ENCODE peak calls at places on chromosomes 2 and 18, in eight cellular contexts. D is endodermal cell, S is thoracic aorta, M is left lung, V is H1, E is sigmoid colon, Q is fibroblast of lung, F is small intestine. R is an unnamed sample. For H3K9me3, the result is how much of the 10 kb centered on the place peaks cover.

GRCh38 chr2:36770542-36771287 is 74.2 kb downstream of the VIT start:
- DNase-seq in V (peak), M (no peak), D (peak), S (no peak), F (peak), E (no peak), Q (peak), R (peak)

GRCh38 chr2:196200557-196200956 is 29.2 kb upstream of the STK17B start:
- DNase-seq in F (no peak), V (no peak), E (no peak), M (no peak), Q (no peak), D (no peak), S (no peak), R (no peak)

GRCh38 chr2:55168221-55169154 is 63.6 kb downstream of the CLHC1 start:
- DNase-seq in Q (peak), V (no peak), M (peak), F (peak), D (no peak), S (no peak), E (peak), R (peak)

GRCh38 chr2:135839713-135840112 is 2.7 kb upstream of the LCT start:
- DNase-seq in Q (peak), M (no peak), D (no peak), V (no peak), E (no peak), F (no peak), S (no peak), R (no peak)

GRCh38 chr18:24632158-24632988 is 171.9 kb downstream of the HRH4 start:
- DNase-seq in Q (no peak), M (no peak), D (no peak), S (no peak), F (no peak), V (no peak), E (no peak), R (no peak)

GRCh38 chr18:70258243-70258642 is 30.6 kb upstream of the SOCS6 start:
- DNase-seq in S (no peak), M (no peak), D (no peak), F (no peak), Q (no peak), E (no peak), V (no peak), R (no peak)

GRCh38 chr18:2515408-2515807 is 55.9 kb downstream of the METTL4 start:
- DNase-seq in E (no peak), Q (peak), V (no peak), F (no peak), M (no peak), S (no peak), D (no peak), R (no peak)

GRCh38 chr2:18413794-18414396 is 146.6 kb downstream of the RDH14 start:
- DNase-seq in D (no peak), E (peak), V (no peak), F (no peak), Q (peak), S (no peak), M (peak), R (no peak)

GRCh38 chr2:241773511-241774418 is 2.9 kb upstream of the GAL3ST2 start:
- DNase-seq in F (peak), Q (no peak), D (peak), E (peak), V (peak), M (no peak), S (no peak), R (no peak)

GRCh38 chr18:39057423-39058057 is 1491.9 kb upstream of the CELF4 start:
- DNase-seq in S (no peak), D (no peak), M (no peak), E (no peak), F (no peak), Q (peak), V (no peak), R (no peak)

GRCh38 chr2:54724560-54725342 is 1.3 kb downstream of the EML6 start:
- DNase-seq in F (peak), M (no peak), S (no peak), D (peak), Q (no peak), E (peak), V (peak), R (no peak)

GRCh38 chr2:23760746-23761145 is 166.2 kb downstream of the ATAD2B start:
- DNase-seq in D (no peak), M (no peak), Q (peak), V (no peak), F (no peak), S (no peak), E (no peak), R (no peak)

GRCh38 chr2:28004086-28004485 is 113.6 kb downstream of the BABAM2 start:
- DNase-seq in M (no peak), D (no peak), F (no peak), Q (peak), S (no peak), E (no peak), V (no peak), R (no peak)

GRCh38 chr2:62054916-62055315 is 141.0 kb upstream of the B3GNT2 start:
- DNase-seq in D (no peak), V (no peak), F (no peak), E (no peak), S (no peak), M (no peak), Q (no peak), R (no peak)

DNA sequence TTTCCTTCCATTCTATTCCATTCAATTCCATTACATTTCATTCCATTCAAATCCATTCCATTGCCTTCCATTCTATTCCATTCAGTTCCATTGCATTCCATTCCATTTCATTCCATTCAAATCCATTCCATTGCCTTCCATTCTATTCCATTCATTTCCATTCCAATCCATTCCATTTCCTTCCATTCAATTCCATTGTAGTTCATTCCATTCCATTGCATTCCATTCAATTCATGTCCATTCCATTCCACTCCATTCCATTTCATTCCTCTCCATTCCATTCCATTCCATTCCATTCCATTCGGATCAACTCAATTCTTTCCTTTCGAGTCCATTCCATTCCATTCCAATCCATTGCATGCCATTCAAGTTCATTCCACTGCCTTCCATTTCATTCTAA is 1128.3 kb downstream of the RPIA start:
- DNase-seq in F (no peak), V (no peak), E (no peak), Q (no peak), M (no peak), D (no peak), S (no peak), R (no peak)
- H3K9me3 ChIP-seq in F (under half), V (half or more), E (under half), Q (under half), M (half or more), D (under half), S (under half), R (under half)

GRCh38 chr2:102142829-102143449 is 393 bp downstream of the IL1R1 start:
- DNase-seq in F (no peak), M (no peak), Q (peak), D (peak), V (peak), E (peak), S (no peak), R (no peak)

GRCh38 chr2:102141915-102142828 is at the start of gene IL1R1:
- DNase-seq in S (no peak), E (peak), D (peak), V (peak), Q (peak), M (peak), F (peak), R (no peak)

GRCh38 chr2:102145107-102145506 is 2.6 kb downstream of the IL1R1 start:
- DNase-seq in M (no peak), Q (no peak), E (no peak), V (no peak), S (no peak), F (no peak), D (no peak), R (no peak)

GRCh38 chr2:102144128-102144527 is 1.6 kb downstream of the IL1R1 start:
- DNase-seq in M (no peak), E (no peak), Q (peak), D (no peak), V (no peak), S (no peak), F (no peak), R (no peak)

GRCh38 chr2:102143450-102143985 is 972 bp downstream of the IL1R1 start:
- DNase-seq in V (no peak), Q (peak), S (no peak), M (no peak), E (peak), F (no peak), D (peak), R (no peak)
- H3K9me3 ChIP-seq in V (under half), Q (under half), S (under half), M (under half), E (under half), F (under half), D (under half), R (under half)

GRCh38 chr2:89821455-89821945 is 1130.0 kb downstream of the RPIA start:
- DNase-seq in Q (no peak), D (no peak), M (no peak), S (no peak), V (no peak), E (no peak), F (no peak), R (no peak)
- H3K9me3 ChIP-seq in Q (under half), D (under half), M (half or more), S (under half), V (half or more), E (under half), F (under half), R (under half)

DNA sequence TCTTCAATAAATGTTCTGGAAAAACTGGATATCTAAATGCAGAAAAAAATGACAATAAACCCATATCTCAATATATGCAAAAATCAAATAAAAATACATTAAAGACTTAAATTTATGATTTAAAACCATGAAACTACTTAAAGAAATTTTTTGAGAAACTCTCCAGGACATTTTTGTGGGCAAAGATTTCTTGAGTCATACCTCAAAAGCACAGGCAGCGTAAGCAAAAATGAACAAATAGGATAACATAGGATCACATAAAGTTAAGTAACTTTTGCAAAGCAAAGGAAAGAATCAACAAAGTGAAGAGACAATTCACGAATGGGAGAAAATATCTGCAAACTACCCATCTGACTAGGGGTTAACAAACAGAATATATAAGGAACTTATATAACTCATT is 1545.5 kb downstream of the SUCLG1 start:
- DNase-seq in M (no peak), S (no peak), E (no peak), F (no peak), V (no peak), D (no peak), Q (peak), R (no peak)
- H3K9me3 ChIP-seq in M (under half), S (under half), E (under half), F (under half), V (under half), D (under half), Q (under half), R (under half)

GRCh38 chr2:176161817-176162626 is 4.9 kb downstream of the HOXD3 start:
- DNase-seq in D (peak), V (no peak), M (no peak), S (no peak), Q (no peak), F (no peak), E (no peak), R (no peak)

GRCh38 chr2:176158855-176159677 is 2.0 kb downstream of the HOXD3 start:
- DNase-seq in V (no peak), E (no peak), M (no peak), F (no peak), S (no peak), Q (no peak), D (peak), R (no peak)

GRCh38 chr2:176159678-176160250 is 2.7 kb downstream of the HOXD3 start:
- DNase-seq in E (no peak), S (no peak), D (peak), V (peak), Q (no peak), M (no peak), F (no peak), R (no peak)

GRCh38 chr2:176161041-176161785 is 4.1 kb downstream of the HOXD3 start:
- DNase-seq in D (peak), M (no peak), Q (no peak), V (no peak), E (no peak), F (no peak), S (no peak), R (no peak)

GRCh38 chr2:176160251-176161040 is 3.3 kb downstream of the HOXD3 start:
- DNase-seq in F (no peak), M (no peak), E (no peak), Q (no peak), D (peak), S (no peak), V (no peak), R (no peak)
- H3K9me3 ChIP-seq in F (under half), M (under half), E (under half), Q (under half), D (under half), S (under half), V (under half), R (under half)